ENCODE peak calls at places on chromosome 10, in six cellular contexts. I, P, B, L, Y and T are unnamed samples.
A peak's percentile ranks its signal among the peaks of the same experiment; 100 is the strongest.

GRCh38 chr10:1289591-1289990 is 233.4 kb downstream of the WDR37 start:
- DNase-seq in I (no peak), P (no peak), B (peak; percentile 16), L (no peak), Y (peak; percentile 71), T (no peak)

GRCh38 chr10:58631715-58632114 is 119.0 kb downstream of the BICC1 start:
- DNase-seq in I (no peak), P (no peak), B (peak; percentile 43), L (no peak), Y (no peak), T (no peak)

GRCh38 chr10:97081621-97082235 is 104.0 kb downstream of the SLIT1 start:
- DNase-seq in I (peak; percentile 87), P (peak; percentile 50), B (peak; percentile 78), L (peak; percentile 75), Y (peak; percentile 37), T (no peak)

GRCh38 chr10:26881600-26882331 is 21.0 kb upstream of the ABI1 start:
- DNase-seq in I (peak; percentile 60), P (peak; percentile 76), B (peak; percentile 80), L (peak; percentile 24), Y (peak; percentile 55), T (no peak)

GRCh38 chr10:50224330-50224952 is 26.9 kb downstream of the ASAH2 start:
- DNase-seq in I (peak; percentile 57), P (peak; percentile 74), B (peak; percentile 70), L (no peak), Y (peak; percentile 74), T (no peak)

GRCh38 chr10:72133517-72133916 is 45.2 kb upstream of the SPOCK2 start:
- DNase-seq in I (no peak), P (peak; percentile 83), B (no peak), L (no peak), Y (peak; percentile 32), T (no peak)

GRCh38 chr10:91708174-91708861 is 75.4 kb upstream of the PPP1R3C start:
- DNase-seq in I (no peak), P (no peak), B (no peak), L (no peak), Y (no peak), T (no peak)

GRCh38 chr10:67127441-67127840 is 201.6 kb downstream of the LRRTM3 start:
- DNase-seq in I (no peak), P (no peak), B (no peak), L (no peak), Y (no peak), T (no peak)

GRCh38 chr10:24822557-24822956 is 98.9 kb upstream of the ARHGAP21 start:
- DNase-seq in I (no peak), P (no peak), B (no peak), L (no peak), Y (no peak), T (no peak)

GRCh38 chr10:27258838-27259532 is 18.4 kb upstream of the ACBD5 start:
- DNase-seq in I (no peak), P (no peak), B (peak; percentile 45), L (no peak), Y (no peak), T (peak; percentile 72)

GRCh38 chr10:88990528-88991160 is at the start of gene FAS:
- DNase-seq in I (peak; percentile 37), P (peak; percentile 57), B (peak; percentile 53), L (no peak), Y (peak; percentile 96), T (peak; percentile 95)

GRCh38 chr10:23293145-23293724 is 51.4 kb downstream of the C10orf67 start:
- DNase-seq in I (peak; percentile 65), P (peak; percentile 9), B (peak; percentile 68), L (peak; percentile 30), Y (peak; percentile 20), T (no peak)

GRCh38 chr10:86354761-86355540 is 11.6 kb downstream of the GRID1 start:
- DNase-seq in I (no peak), P (no peak), B (no peak), L (no peak), Y (no peak), T (peak; percentile 32)

GRCh38 chr10:75247797-75248196 is 12.0 kb upstream of the COMTD1 start:
- DNase-seq in I (no peak), P (no peak), B (no peak), L (no peak), Y (no peak), T (no peak)

GRCh38 chr10:117790621-117791020 is 248.1 kb downstream of the EMX2 start:
- DNase-seq in I (no peak), P (no peak), B (no peak), L (no peak), Y (no peak), T (no peak)

GRCh38 chr10:96638696-96639095 is 51.9 kb upstream of the TM9SF3 start:
- DNase-seq in I (no peak), P (no peak), B (no peak), L (no peak), Y (peak; percentile 49), T (no peak)

GRCh38 chr10:122121059-122121458 is 132.1 kb downstream of the TACC2 start:
- DNase-seq in I (no peak), P (no peak), B (no peak), L (no peak), Y (no peak), T (no peak)

GRCh38 chr10:115826391-115826790 is 446.6 kb downstream of the GFRA1 start:
- DNase-seq in I (no peak), P (peak; percentile 42), B (no peak), L (no peak), Y (no peak), T (no peak)

GRCh38 chr10:85791846-85792532 is 574.6 kb downstream of the GRID1 start:
- DNase-seq in I (no peak), P (no peak), B (peak; percentile 13), L (no peak), Y (no peak), T (no peak)

GRCh38 chr10:129892571-129893045 is 71.5 kb downstream of the EBF3 start:
- DNase-seq in I (no peak), P (no peak), B (no peak), L (no peak), Y (no peak), T (no peak)

GRCh38 chr10:62763155-62763554 is 41.4 kb upstream of the ADO start:
- DNase-seq in I (no peak), P (no peak), B (no peak), L (no peak), Y (no peak), T (no peak)

GRCh38 chr10:92542458-92542857 is 31.4 kb downstream of the IDE start:
- DNase-seq in I (no peak), P (no peak), B (peak; percentile 31), L (no peak), Y (no peak), T (no peak)

GRCh38 chr10:122343135-122343800 is 31.2 kb upstream of the PLEKHA1 start:
- DNase-seq in I (no peak), P (no peak), B (no peak), L (no peak), Y (no peak), T (no peak)

GRCh38 chr10:88781206-88781605 is 21.3 kb upstream of the LIPM start:
- DNase-seq in I (no peak), P (no peak), B (no peak), L (no peak), Y (peak; percentile 53), T (no peak)

DNA sequence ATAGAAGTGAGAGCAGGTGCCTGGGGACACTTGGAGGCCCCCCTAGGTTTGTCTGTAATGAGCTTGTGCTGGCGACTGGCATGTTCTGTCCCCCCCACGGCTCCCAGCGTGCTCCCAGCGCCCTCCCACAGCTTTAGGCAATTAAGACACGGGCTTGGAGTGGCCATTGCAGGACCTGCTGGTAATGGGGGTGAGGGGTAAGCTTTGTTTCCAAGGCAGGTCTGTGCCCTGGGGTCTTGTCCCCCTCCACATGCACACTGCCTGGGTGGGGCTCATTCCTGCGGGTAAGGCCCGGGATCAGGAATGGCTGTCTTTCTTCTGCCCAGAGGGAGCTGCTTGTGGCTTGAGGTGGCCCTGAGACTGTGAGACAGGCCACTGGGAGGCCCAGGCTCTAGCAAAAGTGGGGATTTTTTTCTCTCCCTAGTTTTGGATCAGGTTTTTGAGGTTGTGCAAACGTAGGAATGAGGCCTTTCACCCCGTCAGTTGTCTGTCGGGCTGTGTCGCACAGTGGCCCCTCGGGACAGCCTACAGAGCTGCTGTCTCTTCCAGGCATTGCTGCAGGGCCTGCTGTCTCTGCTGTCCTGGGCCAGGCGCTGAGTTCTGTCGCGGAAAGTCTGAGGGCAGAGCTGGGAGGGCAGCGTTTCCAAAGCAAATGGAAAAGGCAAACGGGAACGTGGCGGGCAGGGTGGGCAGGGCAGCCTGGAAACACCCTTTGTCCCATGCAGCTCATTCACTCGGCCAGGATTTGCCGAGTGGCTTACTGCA is 107.4 kb downstream of the LHPP start:
- DNase-seq in I (no peak), P (no peak), B (no peak), L (no peak), Y (no peak), T (peak; percentile 69)
- H3K9ac ChIP-seq in I (peak overlapping the region; percentile 81), P (no peak overlapping the region), B (no peak overlapping the region), L (no peak overlapping the region), Y (no peak overlapping the region), T (no peak overlapping the region)

GRCh38 chr10:94405406-94405805 is 3.1 kb downstream of the TBC1D12 start:
- DNase-seq in I (no peak), P (no peak), B (no peak), L (peak; percentile 21), Y (no peak), T (no peak)
- H3K27ac ChIP-seq in I (no peak overlapping the region), P (no peak overlapping the region), B (no peak overlapping the region), L (no peak overlapping the region), Y (no peak overlapping the region), T (no peak overlapping the region)

DNA sequence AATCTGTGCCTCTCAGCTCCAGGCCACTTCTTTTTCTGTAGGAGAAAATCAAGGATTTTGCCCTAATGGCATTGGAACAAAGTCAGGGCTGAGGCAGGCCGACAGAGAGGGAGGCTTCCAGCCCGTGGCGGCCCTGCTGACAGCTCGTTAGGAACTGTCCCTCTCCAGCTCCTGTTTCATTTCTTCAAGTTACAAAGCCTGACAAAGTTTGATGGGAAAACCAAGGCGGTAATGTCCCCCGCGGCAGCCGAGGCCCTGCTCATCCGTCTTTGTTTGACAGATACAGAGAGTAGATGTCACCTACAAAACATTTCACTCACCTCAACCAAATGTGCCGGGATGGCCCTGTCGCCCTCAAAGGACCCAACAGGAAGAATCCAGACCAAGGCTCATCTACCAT is 14.3 kb upstream of the GOT1 start:
- DNase-seq in I (no peak), P (no peak), B (no peak), L (no peak), Y (no peak), T (no peak)
- H3K9ac ChIP-seq in I (no peak overlapping the region), P (no peak overlapping the region), B (no peak overlapping the region), L (no peak overlapping the region), Y (no peak overlapping the region), T (no peak overlapping the region)

DNA sequence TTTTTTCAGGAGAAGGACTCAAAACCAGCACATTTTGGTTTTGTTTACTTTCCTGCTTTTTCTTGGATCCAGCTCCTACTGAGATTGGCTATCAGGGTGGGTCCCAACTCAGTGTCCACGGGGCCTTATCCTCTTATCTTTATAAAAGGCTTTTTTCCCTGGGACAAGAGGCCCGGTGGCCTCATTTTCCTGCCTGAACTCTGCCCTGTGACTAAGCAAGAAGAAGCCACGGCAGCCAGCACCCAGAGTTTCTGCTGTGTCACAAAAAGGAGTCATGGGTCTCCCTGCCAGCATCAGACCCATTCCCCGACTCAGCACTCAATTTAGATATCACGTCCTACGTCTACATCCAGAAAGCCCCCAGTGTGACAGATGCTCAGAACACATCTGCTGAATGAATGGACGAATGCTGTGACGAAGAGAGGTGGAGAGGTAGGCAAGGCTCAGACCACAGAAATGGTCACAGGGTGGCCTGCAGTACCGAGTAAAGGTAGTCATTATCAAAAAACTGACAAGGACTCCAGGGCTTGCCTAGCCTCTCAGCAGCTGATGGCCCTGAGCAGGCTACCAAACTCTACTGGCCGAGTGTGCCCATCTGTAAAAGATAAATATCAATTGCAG is 16.7 kb downstream of the DLG5 start:
- DNase-seq in I (no peak), P (peak; percentile 84), B (no peak), L (peak; percentile 81), Y (no peak), T (no peak)
- H3K27ac ChIP-seq in I (no peak overlapping the region), P (peak overlapping the region; percentile 54), B (peak overlapping the region; percentile 1), L (peak overlapping the region; percentile 79), Y (no peak overlapping the region), T (no peak overlapping the region)